ENCODE peak calls at places on chromosomes 2 and 18, in eight cellular contexts. One of them, this sample, is unnamed.

GRCh38 chr2:227439214-227439613 is 32.7 kb upstream of the AGFG1 start:
- DNase-seq in GM13977: no peak
- DNase-seq in CD8-positive, alpha-beta T cell: no peak
- DNase-seq in upper lobe of right lung: no peak
- DNase-seq in lower lobe of right lung: no peak
- DNase-seq in heart right ventricle: no peak
- DNase-seq in transverse colon: no peak
- DNase-seq in tibial artery: no peak
- DNase-seq in this sample: no peak

GRCh38 chr2:161486111-161486510 is 70.0 kb downstream of the TBR1 start:
- DNase-seq in GM13977: no peak
- DNase-seq in CD8-positive, alpha-beta T cell: no peak
- DNase-seq in upper lobe of right lung: no peak
- DNase-seq in lower lobe of right lung: no peak
- DNase-seq in heart right ventricle: no peak
- DNase-seq in transverse colon: no peak
- DNase-seq in tibial artery: no peak
- DNase-seq in this sample: no peak

GRCh38 chr18:45066210-45066609 is 385.5 kb downstream of the SETBP1 start:
- DNase-seq in GM13977: no peak
- DNase-seq in CD8-positive, alpha-beta T cell: no peak
- DNase-seq in upper lobe of right lung: no peak
- DNase-seq in lower lobe of right lung: no peak
- DNase-seq in heart right ventricle: no peak
- DNase-seq in transverse colon: no peak
- DNase-seq in tibial artery: no peak
- DNase-seq in this sample: no peak

GRCh38 chr2:232894746-232895145 is 24.7 kb downstream of the SNORC start:
- DNase-seq in GM13977: no peak
- DNase-seq in CD8-positive, alpha-beta T cell: no peak
- DNase-seq in upper lobe of right lung: no peak
- DNase-seq in lower lobe of right lung: peak
- DNase-seq in heart right ventricle: no peak
- DNase-seq in transverse colon: no peak
- DNase-seq in tibial artery: peak
- DNase-seq in this sample: no peak

GRCh38 chr2:220310326-220310936 is 683.0 kb downstream of the SLC4A3 start:
- DNase-seq in GM13977: no peak
- DNase-seq in CD8-positive, alpha-beta T cell: no peak
- DNase-seq in upper lobe of right lung: no peak
- DNase-seq in lower lobe of right lung: no peak
- DNase-seq in heart right ventricle: peak
- DNase-seq in transverse colon: no peak
- DNase-seq in tibial artery: no peak
- DNase-seq in this sample: no peak

GRCh38 chr2:237315170-237315880 is 98.6 kb downstream of the COL6A3 start:
- DNase-seq in GM13977: no peak
- DNase-seq in CD8-positive, alpha-beta T cell: no peak
- DNase-seq in upper lobe of right lung: peak
- DNase-seq in lower lobe of right lung: peak
- DNase-seq in heart right ventricle: peak
- DNase-seq in transverse colon: peak
- DNase-seq in tibial artery: peak
- DNase-seq in this sample: peak

GRCh38 chr2:168231609-168232241 is 15.7 kb downstream of the STK39 start:
- DNase-seq in GM13977: no peak
- DNase-seq in CD8-positive, alpha-beta T cell: no peak
- DNase-seq in upper lobe of right lung: no peak
- DNase-seq in lower lobe of right lung: no peak
- DNase-seq in heart right ventricle: peak
- DNase-seq in transverse colon: no peak
- DNase-seq in tibial artery: no peak
- DNase-seq in this sample: no peak

GRCh38 chr18:12306752-12307151 is 1.3 kb upstream of the TUBB6 start:
- DNase-seq in GM13977: no peak
- DNase-seq in CD8-positive, alpha-beta T cell: no peak
- DNase-seq in upper lobe of right lung: no peak
- DNase-seq in lower lobe of right lung: no peak
- DNase-seq in heart right ventricle: no peak
- DNase-seq in transverse colon: no peak
- DNase-seq in tibial artery: no peak
- DNase-seq in this sample: no peak

GRCh38 chr2:64737547-64737946 is 83.8 kb upstream of the SERTAD2 start:
- DNase-seq in GM13977: no peak
- DNase-seq in CD8-positive, alpha-beta T cell: no peak
- DNase-seq in upper lobe of right lung: no peak
- DNase-seq in lower lobe of right lung: no peak
- DNase-seq in heart right ventricle: no peak
- DNase-seq in transverse colon: no peak
- DNase-seq in tibial artery: no peak
- DNase-seq in this sample: no peak

GRCh38 chr2:236162804-236163482 is 5.2 kb downstream of the GBX2 start:
- DNase-seq in GM13977: peak
- DNase-seq in CD8-positive, alpha-beta T cell: no peak
- DNase-seq in upper lobe of right lung: peak
- DNase-seq in lower lobe of right lung: no peak
- DNase-seq in heart right ventricle: no peak
- DNase-seq in transverse colon: no peak
- DNase-seq in tibial artery: no peak
- DNase-seq in this sample: no peak

GRCh38 chr2:38409136-38409903 is 32.2 kb upstream of the ATL2 start:
- DNase-seq in GM13977: peak
- DNase-seq in CD8-positive, alpha-beta T cell: no peak
- DNase-seq in upper lobe of right lung: peak
- DNase-seq in lower lobe of right lung: peak
- DNase-seq in heart right ventricle: no peak
- DNase-seq in transverse colon: no peak
- DNase-seq in tibial artery: peak
- DNase-seq in this sample: no peak

GRCh38 chr2:216664593-216665034 is 30.7 kb downstream of the IGFBP5 start:
- DNase-seq in GM13977: no peak
- DNase-seq in CD8-positive, alpha-beta T cell: no peak
- DNase-seq in upper lobe of right lung: no peak
- DNase-seq in lower lobe of right lung: no peak
- DNase-seq in heart right ventricle: no peak
- DNase-seq in transverse colon: no peak
- DNase-seq in tibial artery: no peak
- DNase-seq in this sample: no peak

GRCh38 chr2:209383212-209383611 is 40.6 kb upstream of the MAP2 start:
- DNase-seq in GM13977: no peak
- DNase-seq in CD8-positive, alpha-beta T cell: no peak
- DNase-seq in upper lobe of right lung: no peak
- DNase-seq in lower lobe of right lung: no peak
- DNase-seq in heart right ventricle: no peak
- DNase-seq in transverse colon: no peak
- DNase-seq in tibial artery: no peak
- DNase-seq in this sample: no peak

GRCh38 chr2:32135409-32135808 is 30.3 kb upstream of the SLC30A6 start:
- DNase-seq in GM13977: peak
- DNase-seq in CD8-positive, alpha-beta T cell: no peak
- DNase-seq in upper lobe of right lung: peak
- DNase-seq in lower lobe of right lung: no peak
- DNase-seq in heart right ventricle: no peak
- DNase-seq in transverse colon: peak
- DNase-seq in tibial artery: no peak
- DNase-seq in this sample: no peak

GRCh38 chr2:95030496-95030895 is 5.0 kb downstream of the MAL start:
- DNase-seq in GM13977: no peak
- DNase-seq in CD8-positive, alpha-beta T cell: no peak
- DNase-seq in upper lobe of right lung: no peak
- DNase-seq in lower lobe of right lung: no peak
- DNase-seq in heart right ventricle: no peak
- DNase-seq in transverse colon: no peak
- DNase-seq in tibial artery: no peak
- DNase-seq in this sample: peak

GRCh38 chr2:64699712-64700111 is 46.0 kb upstream of the SERTAD2 start:
- DNase-seq in GM13977: no peak
- DNase-seq in CD8-positive, alpha-beta T cell: no peak
- DNase-seq in upper lobe of right lung: no peak
- DNase-seq in lower lobe of right lung: no peak
- DNase-seq in heart right ventricle: no peak
- DNase-seq in transverse colon: no peak
- DNase-seq in tibial artery: no peak
- DNase-seq in this sample: no peak

GRCh38 chr18:5903386-5903785 is 8.1 kb upstream of the TMEM200C start:
- DNase-seq in GM13977: no peak
- DNase-seq in CD8-positive, alpha-beta T cell: no peak
- DNase-seq in upper lobe of right lung: no peak
- DNase-seq in lower lobe of right lung: no peak
- DNase-seq in heart right ventricle: no peak
- DNase-seq in transverse colon: no peak
- DNase-seq in tibial artery: no peak
- DNase-seq in this sample: no peak

GRCh38 chr2:43837831-43838559 is 644 bp downstream of the ABCG5 start:
- DNase-seq in GM13977: no peak
- DNase-seq in CD8-positive, alpha-beta T cell: no peak
- DNase-seq in upper lobe of right lung: no peak
- DNase-seq in lower lobe of right lung: no peak
- DNase-seq in heart right ventricle: no peak
- DNase-seq in transverse colon: no peak
- DNase-seq in tibial artery: no peak
- DNase-seq in this sample: no peak

GRCh38 chr2:157661776-157662175 is 33.1 kb upstream of the ACVR1C start:
- DNase-seq in GM13977: no peak
- DNase-seq in CD8-positive, alpha-beta T cell: no peak
- DNase-seq in upper lobe of right lung: no peak
- DNase-seq in lower lobe of right lung: no peak
- DNase-seq in heart right ventricle: no peak
- DNase-seq in transverse colon: no peak
- DNase-seq in tibial artery: no peak
- DNase-seq in this sample: no peak

GRCh38 chr2:98468621-98469236 is 24.1 kb downstream of the INPP4A start:
- DNase-seq in GM13977: peak
- DNase-seq in CD8-positive, alpha-beta T cell: no peak
- DNase-seq in upper lobe of right lung: no peak
- DNase-seq in lower lobe of right lung: no peak
- DNase-seq in heart right ventricle: no peak
- DNase-seq in transverse colon: no peak
- DNase-seq in tibial artery: no peak
- DNase-seq in this sample: no peak

GRCh38 chr2:32804205-32804604 is 142.5 kb upstream of the LTBP1 start:
- DNase-seq in GM13977: no peak
- DNase-seq in CD8-positive, alpha-beta T cell: no peak
- DNase-seq in upper lobe of right lung: no peak
- DNase-seq in lower lobe of right lung: no peak
- DNase-seq in heart right ventricle: no peak
- DNase-seq in transverse colon: no peak
- DNase-seq in tibial artery: no peak
- DNase-seq in this sample: no peak

GRCh38 chr2:225464346-225465025 is 65.0 kb downstream of the NYAP2 start:
- DNase-seq in GM13977: no peak
- DNase-seq in CD8-positive, alpha-beta T cell: no peak
- DNase-seq in upper lobe of right lung: no peak
- DNase-seq in lower lobe of right lung: no peak
- DNase-seq in heart right ventricle: no peak
- DNase-seq in transverse colon: no peak
- DNase-seq in tibial artery: no peak
- DNase-seq in this sample: no peak

DNA sequence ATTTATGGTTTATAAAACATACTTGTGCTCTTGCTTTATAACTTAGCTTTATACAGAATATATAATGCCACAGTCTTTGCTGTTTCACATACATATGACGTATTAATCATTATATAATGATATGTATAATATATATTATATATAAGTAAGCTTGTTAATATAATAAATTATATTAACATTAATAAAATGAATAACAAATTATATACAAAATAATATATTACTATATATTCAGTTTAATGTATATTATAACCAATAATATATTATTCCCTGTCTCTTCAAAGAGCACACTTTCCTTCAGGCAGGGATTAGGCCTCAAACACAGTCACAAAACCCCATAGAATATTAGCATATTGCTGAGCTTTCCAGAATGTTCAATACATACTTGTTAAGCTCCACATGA is 427.6 kb downstream of the NCKAP5 start:
- DNase-seq in GM13977: no peak
- DNase-seq in CD8-positive, alpha-beta T cell: no peak
- DNase-seq in upper lobe of right lung: no peak
- DNase-seq in lower lobe of right lung: no peak
- DNase-seq in heart right ventricle: no peak
- DNase-seq in transverse colon: no peak
- DNase-seq in tibial artery: no peak
- DNase-seq in this sample: no peak
- TF ChIP-seq CTCF in GM13977: no peak
- TF ChIP-seq CTCF in CD8-positive, alpha-beta T cell: no peak
- TF ChIP-seq CTCF in upper lobe of right lung: no peak
- TF ChIP-seq CTCF in lower lobe of right lung: no peak
- TF ChIP-seq CTCF in heart right ventricle: no peak
- TF ChIP-seq CTCF in transverse colon: no peak
- TF ChIP-seq CTCF in tibial artery: no peak
- TF ChIP-seq CTCF in this sample: no peak

GRCh38 chr2:217913415-217913814 is 89.4 kb downstream of the TNS1 start:
- DNase-seq in GM13977: no peak
- DNase-seq in CD8-positive, alpha-beta T cell: no peak
- DNase-seq in upper lobe of right lung: no peak
- DNase-seq in lower lobe of right lung: no peak
- DNase-seq in heart right ventricle: no peak
- DNase-seq in transverse colon: no peak
- DNase-seq in tibial artery: no peak
- DNase-seq in this sample: no peak
- TF ChIP-seq CTCF in GM13977: no peak
- TF ChIP-seq CTCF in CD8-positive, alpha-beta T cell: no peak
- TF ChIP-seq CTCF in upper lobe of right lung: no peak
- TF ChIP-seq CTCF in lower lobe of right lung: no peak
- TF ChIP-seq CTCF in heart right ventricle: no peak
- TF ChIP-seq CTCF in transverse colon: no peak
- TF ChIP-seq CTCF in tibial artery: peak
- TF ChIP-seq CTCF in this sample: no peak

DNA sequence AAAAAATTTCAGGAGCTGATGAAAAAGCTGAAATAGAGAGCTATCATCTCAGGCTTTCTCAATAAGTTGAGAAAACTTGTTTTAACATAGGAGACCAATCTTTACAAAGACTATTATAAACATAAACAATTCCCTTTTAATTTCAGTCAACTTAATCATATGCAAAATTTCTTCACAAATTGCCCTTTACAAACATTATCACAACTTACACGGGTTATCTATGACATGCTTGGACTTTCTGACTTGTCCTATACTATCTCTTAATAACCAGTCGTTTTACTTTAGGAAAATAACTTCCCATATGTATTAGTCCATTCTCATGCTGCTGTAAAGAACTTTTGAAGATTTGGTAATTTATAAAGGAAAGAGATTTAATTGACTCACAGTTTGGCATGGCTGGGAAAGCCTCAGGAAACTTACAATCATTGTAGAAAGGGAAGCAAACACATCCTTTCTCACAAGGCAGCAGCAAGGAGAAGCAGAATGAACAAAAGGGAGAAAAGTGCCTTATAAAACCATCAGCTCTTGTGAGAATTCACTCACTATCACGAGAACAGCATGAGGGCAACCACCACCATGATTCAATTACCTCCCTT is 1583.7 kb upstream of the CELF4 start:
- DNase-seq in GM13977: no peak
- DNase-seq in CD8-positive, alpha-beta T cell: no peak
- DNase-seq in upper lobe of right lung: no peak
- DNase-seq in lower lobe of right lung: no peak
- DNase-seq in heart right ventricle: no peak
- DNase-seq in transverse colon: no peak
- DNase-seq in tibial artery: no peak
- DNase-seq in this sample: no peak
- TF ChIP-seq CTCF in GM13977: no peak
- TF ChIP-seq CTCF in CD8-positive, alpha-beta T cell: no peak
- TF ChIP-seq CTCF in upper lobe of right lung: no peak
- TF ChIP-seq CTCF in lower lobe of right lung: no peak
- TF ChIP-seq CTCF in heart right ventricle: no peak
- TF ChIP-seq CTCF in transverse colon: no peak
- TF ChIP-seq CTCF in tibial artery: no peak
- TF ChIP-seq CTCF in this sample: no peak

GRCh38 chr2:113229795-113230194 is 48.9 kb downstream of the PAX8 start:
- DNase-seq in GM13977: no peak
- DNase-seq in CD8-positive, alpha-beta T cell: no peak
- DNase-seq in upper lobe of right lung: no peak
- DNase-seq in lower lobe of right lung: no peak
- DNase-seq in heart right ventricle: no peak
- DNase-seq in transverse colon: no peak
- DNase-seq in tibial artery: no peak
- DNase-seq in this sample: no peak
- TF ChIP-seq CTCF in GM13977: no peak
- TF ChIP-seq CTCF in CD8-positive, alpha-beta T cell: no peak
- TF ChIP-seq CTCF in upper lobe of right lung: no peak
- TF ChIP-seq CTCF in lower lobe of right lung: no peak
- TF ChIP-seq CTCF in heart right ventricle: no peak
- TF ChIP-seq CTCF in transverse colon: no peak
- TF ChIP-seq CTCF in tibial artery: no peak
- TF ChIP-seq CTCF in this sample: no peak

This sample was measured in chondrocyte.